ENCODE peak calls at places on chromosomes 3 and 15, in eight cellular contexts. C is left lobe of liver; S is kidney epithelial cell; I is myocyte; Y is NCI-H1105; K is fibroblast of the aortic adventitia; A is stimulated activated naive CD8-positive, alpha-beta T cell treated with anti-CD3 and anti-CD28 coated beads, Interleukin-15, Interleukin-2, amounts not matched to agents 100 U/mL and 50 U/mL, for 24 hours; G is hepatic stellate cell. F is an unnamed sample.

GRCh38 chr3:19934098-19934566 is at the start of gene EFHB:
- DNase-seq in A (peak), G (no peak), S (no peak), I (no peak), Y (peak), C (no peak), K (no peak), F (no peak)

GRCh38 chr3:58998476-58999117 is 51.2 kb downstream of the CFAP20DC start:
- DNase-seq in C (no peak), A (no peak), G (peak), S (peak), Y (no peak), K (peak), I (peak), F (no peak)

GRCh38 chr15:98787936-98788757 is 139.8 kb downstream of the IGF1R start:
- DNase-seq in I (no peak), C (no peak), K (no peak), Y (no peak), S (no peak), G (no peak), A (no peak), F (no peak)

GRCh38 chr3:36804295-36805055 is 40.1 kb upstream of the DCLK3 start:
- DNase-seq in A (no peak), G (no peak), I (no peak), Y (no peak), S (no peak), K (no peak), C (no peak), F (no peak)

GRCh38 chr15:85773249-85773648 is 21.5 kb downstream of the KLHL25 start:
- DNase-seq in I (no peak), Y (no peak), K (no peak), S (no peak), C (no peak), A (no peak), G (no peak), F (no peak)

GRCh38 chr3:174767853-174768382 is 91.2 kb upstream of the NAALADL2 start:
- DNase-seq in A (no peak), G (peak), I (no peak), K (peak), S (no peak), C (no peak), Y (no peak), F (no peak)

GRCh38 chr15:85649372-85649771 is 145.4 kb downstream of the KLHL25 start:
- DNase-seq in G (peak), A (peak), I (peak), K (peak), C (no peak), Y (no peak), S (peak), F (no peak)

GRCh38 chr15:71808311-71809020 is 1.9 kb upstream of the NR2E3 start:
- DNase-seq in S (no peak), G (no peak), A (no peak), I (no peak), K (no peak), Y (no peak), C (no peak), F (no peak)

GRCh38 chr3:31196881-31197364 is 302.5 kb upstream of the GADL1 start:
- DNase-seq in K (peak), C (no peak), Y (no peak), I (peak), G (peak), A (no peak), S (no peak), F (peak)

GRCh38 chr3:127053026-127053425 is 70.1 kb downstream of the PLXNA1 start:
- DNase-seq in I (no peak), G (no peak), A (no peak), Y (no peak), K (no peak), C (no peak), S (no peak), F (no peak)

GRCh38 chr3:86785381-86785780 is 205.6 kb downstream of the VGLL3 start:
- DNase-seq in K (peak), A (no peak), G (peak), S (no peak), Y (no peak), I (peak), C (no peak), F (no peak)

GRCh38 chr3:57150097-57150496 is 15.1 kb downstream of the IL17RD start:
- DNase-seq in Y (no peak), G (no peak), K (peak), S (no peak), I (peak), C (no peak), A (no peak), F (no peak)

GRCh38 chr3:133895208-133896001 is at the start of gene RAB6B:
- DNase-seq in I (peak), S (no peak), K (peak), A (peak), C (no peak), G (peak), Y (peak), F (peak)

GRCh38 chr3:193851941-193852674 is 259.1 kb downstream of the OPA1 start:
- DNase-seq in K (peak), A (no peak), S (no peak), I (no peak), Y (no peak), C (no peak), G (no peak), F (no peak)

GRCh38 chr15:66622677-66623076 is 56.9 kb upstream of the LCTL start:
- DNase-seq in I (no peak), C (no peak), Y (no peak), S (no peak), A (no peak), G (no peak), K (peak), F (no peak)

GRCh38 chr3:5787863-5788488 is 600.5 kb downstream of the EDEM1 start:
- DNase-seq in G (no peak), K (no peak), Y (no peak), I (no peak), S (no peak), C (no peak), A (no peak), F (peak)

GRCh38 chr3:133269393-133269792 is 130.5 kb upstream of the BFSP2 start:
- DNase-seq in C (no peak), Y (peak), I (peak), S (no peak), A (no peak), G (no peak), K (no peak), F (no peak)

GRCh38 chr3:72229952-72230351 is 445.0 kb upstream of the PROK2 start:
- DNase-seq in A (no peak), K (no peak), I (no peak), C (peak), S (no peak), Y (no peak), G (no peak), F (no peak)

GRCh38 chr3:65576942-65577341 is 461.8 kb downstream of the MAGI1 start:
- DNase-seq in Y (no peak), A (no peak), I (no peak), S (no peak), K (peak), G (no peak), C (no peak), F (no peak)

GRCh38 chr3:178434206-178434805 is 101.9 kb upstream of the KCNMB2 start:
- DNase-seq in Y (peak), S (no peak), A (no peak), K (peak), C (no peak), I (peak), G (no peak), F (no peak)

GRCh38 chr3:88267847-88268246 is 118.1 kb downstream of the C3orf38 start:
- DNase-seq in A (no peak), C (no peak), I (no peak), Y (no peak), S (no peak), G (no peak), K (no peak), F (no peak)

GRCh38 chr3:186088335-186088734 is 20.6 kb downstream of the ETV5 start:
- DNase-seq in A (no peak), I (peak), S (no peak), C (no peak), G (no peak), K (no peak), Y (no peak), F (no peak)

GRCh38 chr3:116051586-116051985 is 393.7 kb downstream of the LSAMP start:
- DNase-seq in G (no peak), A (no peak), I (peak), K (no peak), S (no peak), C (no peak), Y (no peak), F (no peak)

GRCh38 chr15:27894645-27895044 is 204.5 kb downstream of the OCA2 start:
- DNase-seq in C (no peak), A (no peak), Y (no peak), I (no peak), S (no peak), G (no peak), K (no peak), F (no peak)

F was measured in ovary.